ENCODE peak calls at places on chromosomes 13 and 19, in seven cellular contexts. M is A549; T is IMR-90; Z is Jurkat, Clone E6-1; W is lower leg skin; E is mesendoderm; Y is neural progenitor cell. B is an unnamed sample.

GRCh38 chr13:31434613-31435012 is 234.8 kb downstream of the B3GLCT start:
- DNase-seq in W (no peak), Z (no peak), Y (no peak), E (no peak), T (no peak), M (no peak), B (no peak)

GRCh38 chr13:76619631-76620030 is 266.6 kb downstream of the KCTD12 start:
- DNase-seq in T (no peak), W (no peak), Y (no peak), M (no peak), E (no peak), Z (no peak), B (no peak)

GRCh38 chr19:5128251-5128931 is 159.5 kb downstream of the KDM4B start:
- DNase-seq in M (no peak), E (peak), W (no peak), Z (no peak), T (peak), Y (peak), B (peak)

GRCh38 chr13:79289557-79289956 is 116.5 kb downstream of the RBM26 start:
- DNase-seq in T (no peak), Z (no peak), W (no peak), Y (no peak), E (no peak), M (no peak), B (no peak)

GRCh38 chr19:2663920-2664571 is 38.4 kb downstream of the GNG7 start:
- DNase-seq in E (no peak), Z (no peak), T (no peak), M (no peak), Y (no peak), W (no peak), B (no peak)

GRCh38 chr13:94272038-94272437 is 207.4 kb downstream of the DCT start:
- DNase-seq in T (peak), Z (no peak), M (no peak), E (no peak), Y (no peak), W (no peak), B (no peak)

GRCh38 chr13:78020861-78021260 is 102.2 kb upstream of the EDNRB start:
- DNase-seq in Y (peak), T (no peak), Z (no peak), M (no peak), E (no peak), W (no peak), B (no peak)

GRCh38 chr13:98279473-98280175 is 102.6 kb upstream of the RNF113B start:
- DNase-seq in T (no peak), E (no peak), W (no peak), M (no peak), Y (no peak), Z (peak), B (no peak)

GRCh38 chr19:16386619-16387240 is 62.1 kb downstream of the KLF2 start:
- DNase-seq in T (peak), Y (peak), E (peak), W (no peak), M (peak), Z (peak), B (peak)

GRCh38 chr13:113926951-113927660 is 46.8 kb downstream of the C13orf46 start:
- DNase-seq in Z (no peak), M (no peak), E (no peak), Y (no peak), T (no peak), W (peak), B (no peak)

GRCh38 chr13:32314968-32315254 is 252 bp downstream of the ZAR1L start:
- DNase-seq in W (no peak), E (peak), M (peak), T (peak), Y (peak), Z (peak), B (peak)

GRCh38 chr19:46133101-46133627 is 8.7 kb upstream of the IGFL3 start:
- DNase-seq in T (peak), Z (no peak), Y (peak), M (peak), E (peak), W (peak), B (peak)

GRCh38 chr13:37475151-37475550 is 123.4 kb downstream of the POSTN start:
- DNase-seq in Z (no peak), E (peak), Y (no peak), W (no peak), T (peak), M (no peak), B (no peak)

GRCh38 chr13:52832268-52832667 is 16.2 kb downstream of the PCDH8 start:
- DNase-seq in M (no peak), T (no peak), E (no peak), W (no peak), Y (no peak), Z (no peak), B (no peak)

GRCh38 chr19:2111425-2111824 is 14.7 kb downstream of the IZUMO4 start:
- DNase-seq in E (no peak), T (no peak), M (no peak), W (no peak), Z (no peak), Y (no peak), B (no peak)

GRCh38 chr13:33144358-33144784 is 128.1 kb downstream of the KL start:
- DNase-seq in Z (no peak), E (no peak), M (no peak), Y (no peak), T (no peak), W (no peak), B (no peak)

GRCh38 chr13:100594731-100595130 is 6.1 kb upstream of the GGACT start:
- DNase-seq in E (peak), T (no peak), W (no peak), M (peak), Z (no peak), Y (peak), B (no peak)

GRCh38 chr13:114164681-114165429 is 14.2 kb upstream of the CFAP97D2 start:
- DNase-seq in Y (no peak), M (no peak), T (no peak), E (no peak), W (no peak), Z (no peak), B (no peak)

GRCh38 chr13:77036294-77036693 is 9.3 kb upstream of the FBXL3 start:
- DNase-seq in M (no peak), T (no peak), Y (no peak), Z (no peak), W (no peak), E (no peak), B (no peak)

GRCh38 chr13:94641432-94641941 is 39.8 kb downstream of the GPR180 start:
- DNase-seq in W (no peak), Z (no peak), M (peak), E (no peak), Y (no peak), T (peak), B (peak)

GRCh38 chr13:111153977-111154332 is 38.8 kb downstream of the ARHGEF7 start:
- DNase-seq in M (no peak), E (no peak), W (peak), T (no peak), Y (no peak), Z (no peak), B (no peak)

GRCh38 chr13:31774186-31774585 is 34.9 kb downstream of the RXFP2 start:
- DNase-seq in T (peak), M (no peak), E (no peak), Y (no peak), W (no peak), Z (no peak), B (no peak)

GRCh38 chr13:39259371-39259770 is 221.1 kb downstream of the NHLRC3 start:
- DNase-seq in E (no peak), M (no peak), Y (no peak), Z (no peak), T (no peak), W (no peak), B (no peak)

GRCh38 chr13:52746141-52746540 is 6.5 kb upstream of the CNMD start:
- DNase-seq in E (no peak), Z (no peak), M (no peak), W (no peak), T (no peak), Y (no peak), B (no peak)

GRCh38 chr13:99617474-99618255 is 116.4 kb downstream of the TM9SF2 start:
- DNase-seq in T (peak), Z (no peak), M (peak), W (no peak), E (peak), Y (peak), B (peak)

GRCh38 chr13:63517376-63517775 is 2101.7 kb upstream of the PCDH20 start:
- DNase-seq in T (peak), E (no peak), W (no peak), Y (no peak), Z (no peak), M (no peak), B (peak)

GRCh38 chr13:82905071-82905470 is 977.2 kb downstream of the SLITRK1 start:
- DNase-seq in Z (no peak), E (no peak), W (no peak), Y (no peak), T (no peak), M (no peak), B (no peak)

GRCh38 chr19:46031781-46032596 is 8.8 kb downstream of the IGFL4 start:
- DNase-seq in W (peak), E (no peak), Z (no peak), T (no peak), M (no peak), Y (no peak), B (no peak)

GRCh38 chr19:44848036-44848804 is 2.1 kb downstream of the NECTIN2 start:
- DNase-seq in Z (no peak), T (peak), W (peak), E (peak), M (no peak), Y (peak), B (peak)

GRCh38 chr13:90444232-90444631 is 903.3 kb upstream of the MIR17HG start:
- DNase-seq in E (no peak), W (no peak), M (no peak), T (no peak), Z (no peak), Y (no peak), B (no peak)

GRCh38 chr13:31012285-31013024 is 80.0 kb downstream of the TEX26 start:
- DNase-seq in E (peak), W (peak), T (peak), Y (peak), Z (no peak), M (no peak), B (peak)

GRCh38 chr19:29491491-29491890 is 34.3 kb upstream of the VSTM2B start:
- DNase-seq in T (no peak), M (no peak), E (no peak), Y (no peak), Z (no peak), W (no peak), B (no peak)

GRCh38 chr19:38849746-38850230 is at the start of gene HNRNPL:
- DNase-seq in W (peak), Y (no peak), E (no peak), M (no peak), T (no peak), Z (no peak), B (no peak)

GRCh38 chr19:46601318-46602224 is at the start of gene CALM3:
- DNase-seq in Z (no peak), Y (peak), E (no peak), W (peak), M (no peak), T (no peak), B (no peak)

GRCh38 chr13:112160558-112160957 is 93.6 kb downstream of the SOX1 start:
- DNase-seq in W (peak), Z (no peak), E (no peak), Y (no peak), M (no peak), T (no peak), B (no peak)

GRCh38 chr19:19064811-19065745 is 1.3 kb downstream of the SLC25A42 start:
- DNase-seq in M (no peak), T (no peak), E (no peak), Y (no peak), W (no peak), Z (peak), B (no peak)

GRCh38 chr19:33724723-33725060 is 72.0 kb upstream of the KCTD15 start:
- DNase-seq in T (no peak), Y (no peak), Z (no peak), M (no peak), W (no peak), E (no peak), B (no peak)

GRCh38 chr19:39502640-39503417 is 4.1 kb downstream of the DLL3 start:
- DNase-seq in Z (peak), T (peak), W (peak), Y (peak), M (peak), E (peak), B (peak)

DNA sequence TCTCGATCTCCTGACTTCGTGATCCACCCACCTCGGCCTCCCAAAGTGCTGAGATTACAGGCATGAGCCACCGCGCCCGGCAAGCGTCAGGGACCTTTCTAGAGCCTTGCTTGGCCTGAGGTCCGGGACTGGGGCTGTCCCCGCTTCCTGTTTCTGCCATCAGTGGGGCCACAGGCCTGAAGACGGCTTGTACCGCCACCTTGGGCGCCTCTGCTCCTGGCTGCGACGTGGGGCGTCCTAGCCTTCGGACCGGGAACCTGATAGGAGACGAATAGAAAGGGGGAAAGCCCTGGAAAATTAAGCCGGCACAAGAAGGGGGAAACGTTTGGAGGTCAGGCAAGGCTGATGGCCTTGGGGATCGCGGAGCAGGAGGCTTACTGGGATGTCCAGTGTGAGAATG is 35.1 kb downstream of the RNF6 start:
- DNase-seq in W (no peak), T (no peak), E (no peak), M (no peak), Y (no peak), Z (no peak), B (no peak)
- H3K4me3 ChIP-seq in W (no peak), T (peak), E (no peak), M (peak), Y (peak), Z (peak), B (peak)

GRCh38 chr19:42497492-42498226 is 30.6 kb downstream of the CEACAM1 start:
- DNase-seq in Z (no peak), M (peak), Y (no peak), E (no peak), W (no peak), T (no peak), B (no peak)

GRCh38 chr19:42505066-42505465 is 23.2 kb downstream of the CEACAM1 start:
- DNase-seq in W (no peak), T (no peak), Y (no peak), Z (no peak), E (no peak), M (no peak), B (no peak)

GRCh38 chr19:42496551-42497133 is 31.6 kb downstream of the CEACAM1 start:
- DNase-seq in Y (no peak), E (no peak), T (no peak), M (no peak), Z (no peak), W (no peak), B (no peak)

GRCh38 chr19:42498387-42498786 is 29.9 kb downstream of the CEACAM1 start:
- DNase-seq in M (no peak), T (no peak), Y (no peak), Z (no peak), E (no peak), W (no peak), B (no peak)

DNA sequence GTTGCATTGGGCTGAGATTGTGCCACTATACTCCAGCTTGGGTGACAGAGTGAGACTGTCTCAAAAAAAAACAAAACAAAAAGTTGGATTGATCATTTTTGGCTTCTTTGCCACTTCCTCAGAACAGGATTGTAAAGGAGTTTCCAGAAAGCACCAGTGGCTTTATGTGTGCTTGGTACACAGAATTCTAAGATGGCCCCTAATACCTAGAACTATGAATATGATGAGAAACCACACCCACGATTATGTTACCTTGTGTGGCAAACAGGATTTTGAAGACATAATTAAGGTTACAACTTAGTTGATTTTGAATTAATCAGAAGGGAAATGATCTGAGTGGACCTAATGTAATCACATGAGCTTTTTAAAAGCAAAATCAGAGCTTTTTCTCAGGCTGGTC is 26.5 kb downstream of the CEACAM1 start:
- DNase-seq in Y (no peak), E (no peak), M (no peak), T (no peak), Z (no peak), W (no peak), B (no peak)
- H3K4me3 ChIP-seq in Y (no peak), E (no peak), M (no peak), T (no peak), Z (no peak), W (no peak), B (no peak)

GRCh38 chr19:51460164-51460992 is 2.1 kb upstream of the SIGLEC8 start:
- DNase-seq in Z (no peak), W (peak), M (peak), E (peak), T (peak), Y (peak), B (peak)
- H3K4me3 ChIP-seq in Z (no peak), W (no peak), M (peak), E (no peak), T (peak), Y (no peak), B (peak)

GRCh38 chr13:35005051-35005450 is 63.0 kb downstream of the NBEA start:
- DNase-seq in T (no peak), Y (no peak), Z (no peak), M (no peak), W (no peak), E (no peak), B (no peak)
- H3K4me3 ChIP-seq in T (no peak), Y (no peak), Z (no peak), M (no peak), W (no peak), E (no peak), B (no peak)

GRCh38 chr13:67353891-67354459 is 123.8 kb upstream of the PCDH9 start:
- DNase-seq in Z (no peak), W (no peak), Y (no peak), E (no peak), M (no peak), T (peak), B (peak)
- H3K4me3 ChIP-seq in Z (peak), W (no peak), Y (no peak), E (no peak), M (no peak), T (peak), B (peak)

GRCh38 chr19:7860166-7860901 is 13.9 kb downstream of the PRR36 start:
- DNase-seq in M (no peak), T (no peak), Y (no peak), W (no peak), Z (no peak), E (no peak), B (no peak)

GRCh38 chr19:7859766-7860165 is 14.4 kb downstream of the PRR36 start:
- DNase-seq in E (no peak), T (no peak), W (no peak), Z (no peak), M (no peak), Y (no peak), B (no peak)

GRCh38 chr19:7856679-7857663 is 17.2 kb downstream of the PRR36 start:
- DNase-seq in T (no peak), M (no peak), E (no peak), Y (no peak), Z (no peak), W (no peak), B (no peak)

GRCh38 chr19:7856277-7856581 is 18.0 kb downstream of the PRR36 start:
- DNase-seq in Y (no peak), E (no peak), Z (no peak), T (no peak), M (no peak), W (no peak), B (no peak)

DNA sequence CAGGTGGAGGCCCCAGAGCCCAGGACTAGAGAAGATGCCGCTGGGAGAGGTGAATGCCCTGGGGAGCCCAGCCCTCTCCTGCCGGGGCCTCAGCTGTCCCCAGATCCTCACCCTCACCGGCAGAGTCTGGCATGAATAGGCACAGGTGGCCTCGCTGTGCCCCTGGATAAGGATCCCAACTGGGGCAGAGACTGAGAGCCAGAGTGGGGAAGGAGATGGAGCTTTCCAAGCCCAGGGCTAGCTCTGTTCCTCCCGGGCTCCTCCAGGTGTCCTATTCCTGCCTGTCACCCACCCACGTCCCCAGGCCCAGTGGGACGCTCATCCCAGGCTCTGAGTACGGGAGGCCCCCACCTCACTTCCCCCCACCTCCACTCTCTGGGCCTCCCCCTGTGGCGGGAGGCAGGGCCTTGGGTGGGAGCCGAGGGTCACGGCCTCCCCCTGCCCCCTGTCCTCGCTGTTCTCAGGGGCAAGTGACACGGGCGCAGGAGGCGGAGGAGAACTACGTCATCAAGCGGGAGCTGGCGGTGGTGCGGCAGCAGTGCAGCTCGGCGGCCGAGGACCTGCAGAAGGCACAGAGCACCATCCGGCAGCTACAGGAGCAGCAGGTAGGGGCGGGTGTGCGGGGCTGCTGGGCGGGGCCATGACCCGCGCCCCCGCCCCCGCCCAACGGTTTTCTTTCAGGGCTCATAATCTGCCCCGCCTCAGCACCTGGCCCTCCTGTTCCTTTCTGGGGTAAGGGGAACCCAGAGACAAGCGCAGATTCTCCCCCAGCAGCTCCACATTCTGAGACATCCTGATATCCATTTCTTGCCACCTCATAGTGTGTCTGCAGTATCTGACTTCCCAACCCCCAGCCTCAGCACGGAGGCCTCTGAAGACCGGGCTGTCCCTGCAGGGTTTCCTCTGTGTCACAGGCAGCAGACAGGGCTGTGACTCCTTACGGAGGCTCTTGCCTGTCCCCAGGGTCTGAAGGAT is 16.2 kb downstream of the PRR36 start:
- DNase-seq in E (peak), W (no peak), T (no peak), Z (no peak), Y (peak), M (no peak), B (no peak)
- H3K4me3 ChIP-seq in E (no peak), W (no peak), T (no peak), Z (no peak), Y (peak), M (no peak), B (no peak)

DNA sequence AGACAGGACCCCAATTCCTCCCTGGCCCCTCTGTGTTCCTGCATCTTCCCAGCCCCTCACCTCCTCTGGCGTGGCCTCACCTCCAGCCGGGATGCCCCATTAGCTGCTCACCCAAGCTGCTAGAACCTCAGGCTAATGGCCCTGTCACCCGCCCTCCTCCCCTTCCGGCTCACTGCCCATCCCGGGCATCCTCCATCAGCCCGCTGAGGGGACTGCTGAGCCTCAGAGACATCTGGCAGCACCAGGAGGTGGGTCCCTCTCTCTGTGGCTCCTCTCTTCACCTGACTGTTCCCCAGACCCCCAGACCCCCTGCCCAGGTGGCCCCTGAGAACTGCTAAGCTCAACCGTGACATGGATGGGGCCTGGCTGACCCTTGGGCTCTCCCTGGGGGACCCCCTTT is 2.9 kb downstream of the FFAR1 start:
- DNase-seq in T (no peak), W (peak), E (no peak), M (no peak), Y (no peak), Z (no peak), B (no peak)
- H3K4me3 ChIP-seq in T (no peak), W (no peak), E (no peak), M (no peak), Y (no peak), Z (no peak), B (no peak)

B was measured in fibroblast of pulmonary artery.